ENCODE peak calls at places on chromosomes 6 and 20, in ten cellular contexts. F is SK-MEL-5; N is sciatic nerve; Q is stimulated activated CD4-positive, alpha-beta T cell treated with anti-CD3 and anti-CD28 coated beads, Interleukin-15, amount 100 ng/mL, for 1 hour; P is PC-3; J is cardiac muscle cell; I is colonic mucosa; O is cerebellar cortex; D is ovary; Y is progenitor cell of endocrine pancreas. X is an unnamed sample.

GRCh38 chr20:15200139-15200538 is 862.7 kb upstream of the FLRT3 start:
- DNase-seq in F (no peak), P (peak), Q (no peak), D (no peak), N (no peak), J (no peak), Y (no peak), I (no peak), O (no peak), X (no peak)

GRCh38 chr20:40279390-40279789 is 409.6 kb downstream of the MAFB start:
- DNase-seq in Q (no peak), D (no peak), F (peak), I (peak), J (peak), P (no peak), Y (no peak), N (peak), O (no peak), X (no peak)

GRCh38 chr6:37131104-37131959 is 38.6 kb upstream of the PIM1 start:
- DNase-seq in Y (no peak), F (peak), P (no peak), D (no peak), Q (no peak), O (peak), N (no peak), J (no peak), I (peak), X (no peak)

GRCh38 chr20:2519115-2519815 is 10.6 kb upstream of the ZNF343 start:
- DNase-seq in Q (no peak), F (no peak), N (no peak), I (no peak), O (no peak), D (no peak), Y (no peak), J (peak), P (no peak), X (no peak)

GRCh38 chr6:5968817-5969726 is 37.7 kb downstream of the NRN1 start:
- DNase-seq in J (no peak), O (peak), P (peak), F (no peak), I (no peak), Q (no peak), N (no peak), D (no peak), Y (no peak), X (no peak)

GRCh38 chr6:25026723-25027122 is 91.0 kb upstream of the RIPOR2 start:
- DNase-seq in N (no peak), D (no peak), F (no peak), O (no peak), J (no peak), Q (no peak), Y (no peak), I (no peak), P (no peak), X (no peak)

GRCh38 chr6:156846845-156847599 is 69.8 kb downstream of the ARID1B start:
- DNase-seq in F (no peak), O (no peak), P (no peak), Q (no peak), N (no peak), D (no peak), I (no peak), J (no peak), Y (no peak), X (no peak)

GRCh38 chr6:159094444-159095252 is 49.9 kb upstream of the TAGAP start:
- DNase-seq in D (no peak), J (no peak), O (no peak), N (no peak), F (no peak), Y (no peak), Q (peak), P (no peak), I (no peak), X (no peak)

GRCh38 chr6:158002951-158003853 is 21.5 kb downstream of the SYNJ2 start:
- DNase-seq in D (peak), P (no peak), I (peak), Y (no peak), Q (no peak), O (no peak), N (no peak), F (no peak), J (peak), X (no peak)

GRCh38 chr6:33427585-33428218 is 7.8 kb downstream of the SYNGAP1 start:
- DNase-seq in I (peak), N (peak), Q (peak), J (no peak), P (peak), F (no peak), O (peak), D (peak), Y (no peak), X (no peak)

GRCh38 chr6:128516514-128516898 is 3.9 kb downstream of the PTPRK start:
- DNase-seq in O (no peak), Q (no peak), I (no peak), Y (no peak), P (peak), J (no peak), N (no peak), F (peak), D (no peak), X (peak)

GRCh38 chr6:2021713-2022125 is 223.7 kb downstream of the GMDS start:
- DNase-seq in Q (no peak), D (peak), N (peak), I (peak), J (peak), Y (no peak), O (no peak), P (peak), F (no peak), X (peak)

GRCh38 chr6:160124007-160124406 is 2.4 kb downstream of the SLC22A1 start:
- DNase-seq in Q (no peak), F (no peak), O (no peak), Y (no peak), D (no peak), J (no peak), I (no peak), N (peak), P (no peak), X (no peak)

GRCh38 chr6:45577836-45578504 is 200.2 kb upstream of the SUPT3H start:
- DNase-seq in P (no peak), O (no peak), N (no peak), D (no peak), Q (no peak), Y (no peak), I (no peak), J (peak), F (no peak), X (no peak)

GRCh38 chr6:1916334-1916985 is 306.7 kb downstream of the FOXC1 start:
- DNase-seq in J (no peak), O (no peak), Q (no peak), N (no peak), Y (no peak), F (no peak), D (no peak), P (peak), I (no peak), X (no peak)

GRCh38 chr20:16459019-16459700 is 114.1 kb downstream of the KIF16B start:
- DNase-seq in D (peak), Q (no peak), F (no peak), N (no peak), Y (no peak), P (peak), I (no peak), J (peak), O (peak), X (no peak)

GRCh38 chr20:568865-569415 is 25.4 kb upstream of the CSNK2A1 start:
- DNase-seq in O (no peak), I (no peak), Q (no peak), Y (no peak), D (no peak), J (no peak), P (no peak), F (no peak), N (no peak), X (no peak)

GRCh38 chr6:119148102-119148824 is 69.8 kb upstream of the FAM184A start:
- DNase-seq in D (no peak), Q (no peak), O (peak), F (peak), J (peak), N (no peak), I (peak), P (peak), Y (no peak), X (peak)

GRCh38 chr20:25050082-25050481 is 7.9 kb downstream of the ACSS1 start:
- DNase-seq in Y (no peak), J (no peak), Q (no peak), I (no peak), F (no peak), P (no peak), N (no peak), D (no peak), O (no peak), X (no peak)

GRCh38 chr6:51314965-51315364 is 496.3 kb downstream of the TFAP2B start:
- DNase-seq in I (no peak), O (no peak), P (no peak), N (no peak), J (no peak), F (peak), Y (no peak), D (no peak), Q (no peak), X (no peak)

GRCh38 chr6:143629104-143630080 is 48.4 kb upstream of the PHACTR2 start:
- DNase-seq in O (no peak), Q (no peak), D (no peak), J (no peak), F (no peak), Y (no peak), I (no peak), N (no peak), P (no peak), X (no peak)

GRCh38 chr6:156395276-156395675 is 381.9 kb upstream of the ARID1B start:
- DNase-seq in N (no peak), D (no peak), P (peak), Q (peak), J (no peak), O (no peak), Y (no peak), I (peak), F (no peak), X (peak)

GRCh38 chr6:111482236-111482958 is 621 bp downstream of the REV3L start:
- DNase-seq in Q (peak), Y (peak), I (peak), N (peak), F (no peak), O (peak), D (peak), J (peak), P (no peak), X (peak)

GRCh38 chr20:4160761-4161305 is 145.5 kb upstream of the RNF24 start:
- DNase-seq in D (peak), N (peak), F (peak), I (no peak), O (no peak), P (peak), Y (no peak), Q (no peak), J (peak), X (no peak)

GRCh38 chr6:99746261-99746895 is 139.7 kb downstream of the PRDM13 start:
- DNase-seq in P (peak), I (peak), J (peak), Y (peak), F (peak), N (no peak), D (no peak), O (peak), Q (no peak), X (peak)

GRCh38 chr6:166393535-166393823 is 10.7 kb upstream of the MPC1 start:
- DNase-seq in D (no peak), O (no peak), J (no peak), Y (no peak), I (no peak), P (no peak), F (no peak), N (no peak), Q (no peak), X (no peak)

X was measured in NCI-H748 treated with DMSO at 0.1 percent for 48 hours.